ENCODE peak calls at places on chromosomes 7 and 10, in six cellular contexts. One of them, this sample, is unnamed.

GRCh38 chr7:117072620-117073118 is 119.4 kb downstream of the ST7 start:
- DNase-seq in NCI-H1092: peak
- DNase-seq in SHP77: peak
- DNase-seq in T-helper 9 cell: no peak
- DNase-seq in HS-27A: no peak
- DNase-seq in activated naive CD8-positive, alpha-beta T cell treated with anti-CD3 and anti-CD28 coated beads, Interleukin-2, amount 50 U/mL, for 16 hours: no peak
- DNase-seq in this sample: no peak

GRCh38 chr7:150476819-150477631 is 26.6 kb downstream of the GIMAP8 start:
- DNase-seq in NCI-H1092: no peak
- DNase-seq in SHP77: no peak
- DNase-seq in T-helper 9 cell: no peak
- DNase-seq in HS-27A: no peak
- DNase-seq in activated naive CD8-positive, alpha-beta T cell treated with anti-CD3 and anti-CD28 coated beads, Interleukin-2, amount 50 U/mL, for 16 hours: no peak
- DNase-seq in this sample: no peak

GRCh38 chr7:18861514-18861913 is 255.9 kb downstream of the TWIST1 start:
- DNase-seq in NCI-H1092: no peak
- DNase-seq in SHP77: no peak
- DNase-seq in T-helper 9 cell: no peak
- DNase-seq in HS-27A: no peak
- DNase-seq in activated naive CD8-positive, alpha-beta T cell treated with anti-CD3 and anti-CD28 coated beads, Interleukin-2, amount 50 U/mL, for 16 hours: no peak
- DNase-seq in this sample: no peak

GRCh38 chr7:46715579-46715978 is 794.5 kb upstream of the IGFBP3 start:
- DNase-seq in NCI-H1092: no peak
- DNase-seq in SHP77: no peak
- DNase-seq in T-helper 9 cell: no peak
- DNase-seq in HS-27A: no peak
- DNase-seq in activated naive CD8-positive, alpha-beta T cell treated with anti-CD3 and anti-CD28 coated beads, Interleukin-2, amount 50 U/mL, for 16 hours: no peak
- DNase-seq in this sample: no peak

GRCh38 chr10:34319197-34319846 is 495.8 kb downstream of the PARD3 start:
- DNase-seq in NCI-H1092: peak
- DNase-seq in SHP77: peak
- DNase-seq in T-helper 9 cell: no peak
- DNase-seq in HS-27A: peak
- DNase-seq in activated naive CD8-positive, alpha-beta T cell treated with anti-CD3 and anti-CD28 coated beads, Interleukin-2, amount 50 U/mL, for 16 hours: no peak
- DNase-seq in this sample: peak

GRCh38 chr10:15609291-15609690 is 110.4 kb downstream of the ITGA8 start:
- DNase-seq in NCI-H1092: no peak
- DNase-seq in SHP77: no peak
- DNase-seq in T-helper 9 cell: no peak
- DNase-seq in HS-27A: no peak
- DNase-seq in activated naive CD8-positive, alpha-beta T cell treated with anti-CD3 and anti-CD28 coated beads, Interleukin-2, amount 50 U/mL, for 16 hours: no peak
- DNase-seq in this sample: no peak

GRCh38 chr7:137619181-137619580 is 227.6 kb downstream of the DGKI start:
- DNase-seq in NCI-H1092: no peak
- DNase-seq in SHP77: no peak
- DNase-seq in T-helper 9 cell: no peak
- DNase-seq in HS-27A: no peak
- DNase-seq in activated naive CD8-positive, alpha-beta T cell treated with anti-CD3 and anti-CD28 coated beads, Interleukin-2, amount 50 U/mL, for 16 hours: no peak
- DNase-seq in this sample: no peak

GRCh38 chr10:7563770-7564169 is 103.0 kb downstream of the ITIH5 start:
- DNase-seq in NCI-H1092: peak
- DNase-seq in SHP77: no peak
- DNase-seq in T-helper 9 cell: no peak
- DNase-seq in HS-27A: no peak
- DNase-seq in activated naive CD8-positive, alpha-beta T cell treated with anti-CD3 and anti-CD28 coated beads, Interleukin-2, amount 50 U/mL, for 16 hours: no peak
- DNase-seq in this sample: no peak

GRCh38 chr7:47371733-47372368 is 210.1 kb downstream of the TNS3 start:
- DNase-seq in NCI-H1092: peak
- DNase-seq in SHP77: peak
- DNase-seq in T-helper 9 cell: no peak
- DNase-seq in HS-27A: no peak
- DNase-seq in activated naive CD8-positive, alpha-beta T cell treated with anti-CD3 and anti-CD28 coated beads, Interleukin-2, amount 50 U/mL, for 16 hours: no peak
- DNase-seq in this sample: no peak

This sample was measured in Caco-2.